ENCODE peak calls at places on chromosome 1, in five cellular contexts. One of them, this sample, is unnamed.

GRCh38 chr1:69569983-69570755 is 2.4 kb downstream of the LRRC7 start:
- DNase-seq in body of pancreas: no peak
- DNase-seq in Karpas-422: no peak
- DNase-seq in uterus: no peak
- DNase-seq in neuronal stem cell: peak; percentile 18
- DNase-seq in this sample: no peak

GRCh38 chr1:198174297-198174696 is 17.5 kb downstream of the NEK7 start:
- DNase-seq in body of pancreas: no peak
- DNase-seq in Karpas-422: no peak
- DNase-seq in uterus: no peak
- DNase-seq in neuronal stem cell: no peak
- DNase-seq in this sample: no peak

GRCh38 chr1:158527190-158527815 is 26.9 kb downstream of the OR6Y1 start:
- DNase-seq in body of pancreas: no peak
- DNase-seq in Karpas-422: peak; percentile 69
- DNase-seq in uterus: no peak
- DNase-seq in neuronal stem cell: no peak
- DNase-seq in this sample: no peak

GRCh38 chr1:57363643-57364042 is 60.2 kb downstream of the DAB1 start:
- DNase-seq in body of pancreas: no peak
- DNase-seq in Karpas-422: no peak
- DNase-seq in uterus: no peak
- DNase-seq in neuronal stem cell: no peak
- DNase-seq in this sample: no peak

GRCh38 chr1:101388904-101389546 is 152.2 kb downstream of the S1PR1 start:
- DNase-seq in body of pancreas: no peak
- DNase-seq in Karpas-422: peak; percentile 99
- DNase-seq in uterus: no peak
- DNase-seq in neuronal stem cell: no peak
- DNase-seq in this sample: no peak

GRCh38 chr1:85230305-85230977 is 29.0 kb downstream of the C1orf52 start:
- DNase-seq in body of pancreas: no peak
- DNase-seq in Karpas-422: peak; percentile 51
- DNase-seq in uterus: no peak
- DNase-seq in neuronal stem cell: no peak
- DNase-seq in this sample: no peak

GRCh38 chr1:158203693-158204457 is 23.2 kb downstream of the CD1D start:
- DNase-seq in body of pancreas: no peak
- DNase-seq in Karpas-422: peak; percentile 78
- DNase-seq in uterus: no peak
- DNase-seq in neuronal stem cell: peak; percentile 60
- DNase-seq in this sample: no peak

GRCh38 chr1:100622037-100622436 is 84.1 kb downstream of the GPR88 start:
- DNase-seq in body of pancreas: no peak
- DNase-seq in Karpas-422: peak; percentile 34
- DNase-seq in uterus: peak; percentile 43
- DNase-seq in neuronal stem cell: no peak
- DNase-seq in this sample: no peak

GRCh38 chr1:37471345-37472231 is 2.8 kb upstream of the ZC3H12A start:
- DNase-seq in body of pancreas: peak; percentile 82
- DNase-seq in Karpas-422: no peak
- DNase-seq in uterus: peak; percentile 78
- DNase-seq in neuronal stem cell: no peak
- DNase-seq in this sample: peak; percentile 84

GRCh38 chr1:54107131-54107530 is 45.7 kb downstream of the CDCP2 start:
- DNase-seq in body of pancreas: no peak
- DNase-seq in Karpas-422: no peak
- DNase-seq in uterus: no peak
- DNase-seq in neuronal stem cell: no peak
- DNase-seq in this sample: no peak

GRCh38 chr1:47209091-47209490 is 19.3 kb upstream of the PDZK1IP1 start:
- DNase-seq in body of pancreas: no peak
- DNase-seq in Karpas-422: no peak
- DNase-seq in uterus: no peak
- DNase-seq in neuronal stem cell: no peak
- DNase-seq in this sample: no peak

GRCh38 chr1:151060241-151061011 is at the start of gene MLLT11:
- DNase-seq in body of pancreas: no peak
- DNase-seq in Karpas-422: peak; percentile 87
- DNase-seq in uterus: peak; percentile 81
- DNase-seq in neuronal stem cell: peak; percentile 85
- DNase-seq in this sample: peak; percentile 35

GRCh38 chr1:201376464-201377374 is 761 bp downstream of the TNNT2 start:
- DNase-seq in body of pancreas: peak; percentile 52
- DNase-seq in Karpas-422: peak; percentile 73
- DNase-seq in uterus: no peak
- DNase-seq in neuronal stem cell: peak; percentile 87
- DNase-seq in this sample: peak; percentile 47

GRCh38 chr1:906532-907420 is 16.9 kb upstream of the SAMD11 start:
- DNase-seq in body of pancreas: no peak
- DNase-seq in Karpas-422: peak; percentile 70
- DNase-seq in uterus: peak; percentile 15
- DNase-seq in neuronal stem cell: no peak
- DNase-seq in this sample: peak; percentile 75

GRCh38 chr1:203076031-203076511 is 9.7 kb downstream of the MYOG start:
- DNase-seq in body of pancreas: no peak
- DNase-seq in Karpas-422: no peak
- DNase-seq in uterus: no peak
- DNase-seq in neuronal stem cell: no peak
- DNase-seq in this sample: no peak

GRCh38 chr1:94081566-94082344 is 39.2 kb downstream of the ABCA4 start:
- DNase-seq in body of pancreas: no peak
- DNase-seq in Karpas-422: no peak
- DNase-seq in uterus: no peak
- DNase-seq in neuronal stem cell: no peak
- DNase-seq in this sample: no peak

GRCh38 chr1:114286179-114286578 is 132.5 kb upstream of the SYT6 start:
- DNase-seq in body of pancreas: no peak
- DNase-seq in Karpas-422: no peak
- DNase-seq in uterus: no peak
- DNase-seq in neuronal stem cell: no peak
- DNase-seq in this sample: no peak

GRCh38 chr1:211648980-211649934 is 26.2 kb downstream of the NEK2 start:
- DNase-seq in body of pancreas: no peak
- DNase-seq in Karpas-422: no peak
- DNase-seq in uterus: no peak
- DNase-seq in neuronal stem cell: no peak
- DNase-seq in this sample: peak; percentile 69

GRCh38 chr1:52919720-52920199 is 1.8 kb downstream of the ECHDC2 start:
- DNase-seq in body of pancreas: no peak
- DNase-seq in Karpas-422: no peak
- DNase-seq in uterus: no peak
- DNase-seq in neuronal stem cell: no peak
- DNase-seq in this sample: no peak

DNA sequence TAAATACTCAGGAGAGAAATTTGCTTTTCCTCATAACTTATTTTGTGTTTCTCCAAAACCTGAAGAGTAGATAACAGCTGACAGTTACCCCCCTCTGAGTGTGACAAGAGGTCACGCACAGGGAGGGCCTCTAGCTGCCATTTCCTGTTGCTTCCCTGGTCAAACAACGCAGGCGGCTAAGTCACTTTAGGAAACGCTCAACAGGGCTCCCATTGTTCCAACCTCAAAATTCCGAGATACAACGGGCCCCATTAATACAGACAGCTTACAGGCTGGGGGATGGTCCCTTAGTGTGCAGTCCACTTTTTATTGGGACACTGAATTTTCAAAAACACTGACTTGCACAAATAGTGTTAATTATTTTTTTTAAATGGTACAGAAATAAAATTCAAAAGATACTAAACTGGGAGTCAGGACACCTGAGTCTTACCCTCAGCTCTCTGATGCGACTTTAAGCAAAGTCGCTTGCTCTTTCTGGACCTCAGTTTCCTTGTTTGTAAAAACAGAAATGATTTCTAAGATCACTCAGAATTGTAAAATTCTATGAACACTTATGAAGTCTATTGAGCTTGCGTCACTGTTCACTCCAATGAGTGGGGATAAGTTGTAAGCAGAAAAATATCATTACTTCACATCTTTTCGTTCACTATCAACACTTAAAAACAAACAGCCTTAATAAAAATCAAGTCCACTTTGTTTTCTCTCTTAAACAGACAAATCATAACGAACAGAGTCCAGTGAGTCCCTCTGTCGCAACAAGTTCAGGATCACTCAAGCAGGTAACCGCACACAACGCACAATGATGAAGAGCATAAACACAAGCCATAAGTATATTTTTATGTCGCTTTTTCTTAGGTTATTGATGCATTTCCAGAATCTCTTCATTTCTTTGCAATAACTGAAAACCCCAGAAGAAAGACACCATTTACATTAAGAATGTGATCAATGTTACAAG is 13.5 kb downstream of the LZIC start:
- DNase-seq in body of pancreas: no peak
- DNase-seq in Karpas-422: no peak
- DNase-seq in uterus: no peak
- DNase-seq in neuronal stem cell: peak; percentile 52
- DNase-seq in this sample: no peak
- H3K36me3 ChIP-seq in body of pancreas: peaks cover 2% of the 10 kb centered on the region
- H3K36me3 ChIP-seq in Karpas-422: peaks cover 17% of the 10 kb centered on the region
- H3K36me3 ChIP-seq in uterus: no peaks in the 10 kb centered on the region
- H3K36me3 ChIP-seq in neuronal stem cell: peaks cover 2% of the 10 kb centered on the region
- H3K36me3 ChIP-seq in this sample: no peaks in the 10 kb centered on the region

GRCh38 chr1:30892251-30892650 is 16.3 kb downstream of the SDC3 start:
- DNase-seq in body of pancreas: no peak
- DNase-seq in Karpas-422: no peak
- DNase-seq in uterus: no peak
- DNase-seq in neuronal stem cell: no peak
- DNase-seq in this sample: no peak

GRCh38 chr1:30894508-30894973 is 14.0 kb downstream of the SDC3 start:
- DNase-seq in body of pancreas: no peak
- DNase-seq in Karpas-422: no peak
- DNase-seq in uterus: no peak
- DNase-seq in neuronal stem cell: no peak
- DNase-seq in this sample: no peak

GRCh38 chr1:30895382-30895941 is 13.1 kb downstream of the SDC3 start:
- DNase-seq in body of pancreas: no peak
- DNase-seq in Karpas-422: no peak
- DNase-seq in uterus: no peak
- DNase-seq in neuronal stem cell: no peak
- DNase-seq in this sample: no peak

GRCh38 chr1:30892671-30893073 is 15.9 kb downstream of the SDC3 start:
- DNase-seq in body of pancreas: no peak
- DNase-seq in Karpas-422: no peak
- DNase-seq in uterus: no peak
- DNase-seq in neuronal stem cell: no peak
- DNase-seq in this sample: no peak

GRCh38 chr1:30893776-30894507 is 14.6 kb downstream of the SDC3 start:
- DNase-seq in body of pancreas: no peak
- DNase-seq in Karpas-422: no peak
- DNase-seq in uterus: no peak
- DNase-seq in neuronal stem cell: peak; percentile 58
- DNase-seq in this sample: no peak
- H3K4me1 ChIP-seq in body of pancreas: peaks cover 3% of the 10 kb centered on the region
- H3K4me1 ChIP-seq in Karpas-422: peaks cover 3% of the 10 kb centered on the region
- H3K4me1 ChIP-seq in uterus: peaks cover 9% of the 10 kb centered on the region
- H3K4me1 ChIP-seq in neuronal stem cell: peaks cover 32% of the 10 kb centered on the region
- H3K4me1 ChIP-seq in this sample: peaks cover 18% of the 10 kb centered on the region

GRCh38 chr1:77991638-77992037 is 12.8 kb upstream of the FUBP1 start:
- DNase-seq in body of pancreas: no peak
- DNase-seq in Karpas-422: no peak
- DNase-seq in uterus: no peak
- DNase-seq in neuronal stem cell: no peak
- DNase-seq in this sample: no peak
- H3K27ac ChIP-seq in body of pancreas: peak overlapping the region; percentile 21
- H3K27ac ChIP-seq in Karpas-422: no peak overlapping the region
- H3K27ac ChIP-seq in uterus: no peak overlapping the region
- H3K27ac ChIP-seq in neuronal stem cell: no peak overlapping the region
- H3K27ac ChIP-seq in this sample: no peak overlapping the region

GRCh38 chr1:90996742-90997413 is 25.0 kb downstream of the ZNF644 start:
- DNase-seq in body of pancreas: no peak
- DNase-seq in Karpas-422: no peak
- DNase-seq in uterus: no peak
- DNase-seq in neuronal stem cell: no peak
- DNase-seq in this sample: no peak
- H3K36me3 ChIP-seq in body of pancreas: no peaks in the 10 kb centered on the region
- H3K36me3 ChIP-seq in Karpas-422: peaks cover 25% of the 10 kb centered on the region
- H3K36me3 ChIP-seq in uterus: no peaks in the 10 kb centered on the region
- H3K36me3 ChIP-seq in neuronal stem cell: peaks cover 2% of the 10 kb centered on the region
- H3K36me3 ChIP-seq in this sample: no peaks in the 10 kb centered on the region

GRCh38 chr1:156661932-156662587 is 15.1 kb downstream of the NES start:
- DNase-seq in body of pancreas: no peak
- DNase-seq in Karpas-422: no peak
- DNase-seq in uterus: no peak
- DNase-seq in neuronal stem cell: no peak
- DNase-seq in this sample: no peak
- H3K4me1 ChIP-seq in body of pancreas: peaks cover 57% of the 10 kb centered on the region
- H3K4me1 ChIP-seq in Karpas-422: peaks cover 11% of the 10 kb centered on the region
- H3K4me1 ChIP-seq in uterus: peaks cover 33% of the 10 kb centered on the region
- H3K4me1 ChIP-seq in neuronal stem cell: peaks cover 71% of the 10 kb centered on the region
- H3K4me1 ChIP-seq in this sample: peaks cover 88% of the 10 kb centered on the region

DNA sequence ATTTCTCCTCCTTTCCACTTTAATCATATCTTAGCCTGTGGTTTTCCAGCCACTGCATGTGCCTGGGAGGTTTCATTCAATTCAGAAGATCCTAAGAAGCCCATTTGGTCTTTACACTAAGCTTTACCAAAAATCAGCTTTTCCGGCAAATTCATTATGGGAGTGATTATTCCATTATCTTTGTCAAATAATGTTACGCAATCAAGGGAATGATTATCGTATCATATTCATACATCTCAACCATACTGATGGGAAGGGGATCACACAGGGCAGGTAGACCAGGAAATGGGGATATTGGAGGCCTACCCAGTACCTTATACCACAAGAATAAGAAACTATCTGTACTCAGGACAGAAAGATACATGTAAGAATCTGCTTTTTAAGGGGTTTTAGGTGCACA is 440.5 kb downstream of the GPATCH2 start:
- DNase-seq in body of pancreas: no peak
- DNase-seq in Karpas-422: no peak
- DNase-seq in uterus: no peak
- DNase-seq in neuronal stem cell: no peak
- DNase-seq in this sample: no peak
- H3K27ac ChIP-seq in body of pancreas: no peak overlapping the region
- H3K27ac ChIP-seq in Karpas-422: no peak overlapping the region
- H3K27ac ChIP-seq in uterus: no peak overlapping the region
- H3K27ac ChIP-seq in neuronal stem cell: no peak overlapping the region
- H3K27ac ChIP-seq in this sample: no peak overlapping the region